ENCODE peak calls at places on chromosomes 13 and 19, in eight cellular contexts. M is colonic mucosa; B is left ventricle myocardium inferior; U is endodermal cell; V is naive thymus-derived CD4-positive, alpha-beta T cell; R is pancreas; D is cardiac muscle cell; X is tibial artery. L is an unnamed sample.

GRCh38 chr13:35157143-35157755 is 215.2 kb downstream of the NBEA start:
- DNase-seq in U (peak; percentile 57), R (no peak), X (no peak), V (peak; percentile 20), B (no peak), M (peak; percentile 47), D (peak; percentile 49), L (no peak)

GRCh38 chr13:35917942-35918645 is 213.1 kb downstream of the DCLK1 start:
- DNase-seq in V (no peak), U (no peak), B (no peak), R (no peak), D (no peak), X (no peak), M (no peak), L (no peak)

GRCh38 chr13:42041684-42042035 is 6.8 kb upstream of the DGKH start:
- DNase-seq in X (peak; percentile 70), V (no peak), B (peak; percentile 50), D (peak; percentile 73), R (peak; percentile 67), M (peak; percentile 71), U (peak; percentile 86), L (peak; percentile 37)

GRCh38 chr19:16293133-16294085 is 31.2 kb upstream of the KLF2 start:
- DNase-seq in U (no peak), R (no peak), V (no peak), D (no peak), X (peak; percentile 87), M (peak; percentile 68), B (peak; percentile 67), L (peak; percentile 88)

GRCh38 chr19:15108845-15109767 is 1.9 kb downstream of the SYDE1 start:
- DNase-seq in B (no peak), V (no peak), X (no peak), M (no peak), U (no peak), R (no peak), D (no peak), L (no peak)

GRCh38 chr13:100620792-100621191 is 32.2 kb upstream of the GGACT start:
- DNase-seq in U (no peak), X (no peak), D (no peak), M (no peak), R (no peak), V (no peak), B (no peak), L (no peak)

GRCh38 chr19:58387338-58388174 is 487 bp downstream of the RPS5 start:
- DNase-seq in U (peak; percentile 58), V (no peak), B (no peak), X (no peak), R (no peak), D (no peak), M (no peak), L (no peak)

GRCh38 chr19:2636897-2637683 is 65.4 kb downstream of the GNG7 start:
- DNase-seq in D (peak; percentile 62), U (peak; percentile 92), V (peak; percentile 74), X (no peak), M (peak; percentile 59), B (peak; percentile 69), R (peak; percentile 87), L (peak; percentile 37)

GRCh38 chr13:42355118-42355840 is 83.3 kb downstream of the AKAP11 start:
- DNase-seq in R (no peak), B (no peak), D (peak; percentile 39), V (peak; percentile 85), X (no peak), U (no peak), M (no peak), L (no peak)

GRCh38 chr13:107421028-107421427 is 794.3 kb downstream of the LIG4 start:
- DNase-seq in M (no peak), U (no peak), B (no peak), D (no peak), V (no peak), X (no peak), R (no peak), L (no peak)

GRCh38 chr19:50008532-50008931 is 16.6 kb downstream of the VRK3 start:
- DNase-seq in D (peak; percentile 14), R (no peak), M (no peak), U (peak; percentile 90), V (no peak), X (no peak), B (peak; percentile 24), L (no peak)

GRCh38 chr13:43665388-43665787 is 121.4 kb downstream of the ENOX1 start:
- DNase-seq in V (no peak), X (no peak), M (no peak), B (no peak), R (no peak), D (no peak), U (no peak), L (no peak)
- H3K4me1 ChIP-seq in V (no peaks in the 10 kb centered on the region), X (peaks cover 20% of the 10 kb centered on the region), M (peaks cover 11% of the 10 kb centered on the region), B (peaks cover 29% of the 10 kb centered on the region), R (no peaks in the 10 kb centered on the region), D (no peaks in the 10 kb centered on the region), U (peaks cover 6% of the 10 kb centered on the region), L (peaks cover 9% of the 10 kb centered on the region)

GRCh38 chr19:1170938-1171754 is 2.9 kb downstream of the SBNO2 start:
- DNase-seq in U (no peak), M (no peak), D (no peak), R (peak; percentile 68), X (no peak), V (no peak), B (no peak), L (no peak)

GRCh38 chr19:1171755-1172352 is 2.2 kb downstream of the SBNO2 start:
- DNase-seq in U (no peak), X (no peak), D (no peak), B (no peak), V (no peak), M (no peak), R (peak; percentile 66), L (no peak)

GRCh38 chr19:1168877-1169791 is 4.9 kb downstream of the SBNO2 start:
- DNase-seq in R (peak; percentile 66), V (no peak), D (no peak), X (no peak), U (no peak), M (no peak), B (no peak), L (no peak)

GRCh38 chr19:1168562-1168873 is 5.5 kb downstream of the SBNO2 start:
- DNase-seq in B (no peak), R (no peak), U (no peak), X (no peak), M (no peak), V (no peak), D (no peak), L (no peak)

DNA sequence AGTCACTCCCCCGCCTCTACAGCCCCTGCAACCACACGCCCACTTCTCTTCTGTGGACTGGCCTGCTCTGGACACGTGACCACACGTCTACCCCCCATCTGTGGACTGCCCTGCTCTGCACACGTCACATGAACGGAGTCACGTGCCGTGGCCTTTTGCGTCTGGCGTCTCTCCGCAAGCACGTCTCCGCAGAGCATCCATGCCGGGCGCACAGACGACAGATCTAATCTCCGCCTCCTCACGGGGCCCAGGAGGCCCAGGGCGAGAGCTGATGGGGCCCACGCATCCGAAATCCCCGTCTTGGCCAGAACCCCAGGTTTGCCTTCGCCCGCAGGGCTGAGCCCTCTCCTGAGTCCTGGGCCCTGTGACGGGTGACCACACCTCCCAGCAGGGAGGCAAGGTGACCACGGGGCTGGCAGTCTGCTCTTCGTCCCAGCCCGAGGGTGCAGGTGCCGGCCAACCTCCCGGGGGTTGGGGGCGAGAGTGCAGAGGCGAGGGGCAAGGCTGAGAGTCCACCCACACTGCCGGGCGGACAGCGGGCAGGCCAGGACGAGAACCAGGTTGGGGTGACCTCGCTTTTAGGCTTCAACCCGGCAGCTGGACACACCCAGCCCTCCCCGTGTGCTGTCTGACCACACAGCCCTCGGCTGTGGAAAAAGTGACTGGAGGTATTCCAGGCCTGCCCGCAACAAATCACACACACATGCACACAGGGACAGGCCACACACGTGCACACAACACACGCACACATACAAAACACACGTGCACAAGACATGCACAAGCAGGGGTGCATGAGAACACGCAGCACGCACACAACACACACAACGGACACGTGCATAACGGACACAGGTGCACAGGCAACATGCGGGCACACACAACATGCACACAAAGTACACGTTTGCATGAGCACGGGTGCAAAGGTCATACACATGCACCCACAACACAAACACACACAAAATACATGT is 3.9 kb downstream of the SBNO2 start:
- DNase-seq in X (no peak), B (no peak), R (peak; percentile 66), M (no peak), U (no peak), D (no peak), V (no peak), L (no peak)
- H3K4me3 ChIP-seq in X (no peak overlapping the region), B (no peak overlapping the region), R (no peak overlapping the region), M (no peak overlapping the region), U (peak overlapping the region; percentile 90), D (no peak overlapping the region), V (no peak overlapping the region), L (no peak overlapping the region)

GRCh38 chr13:40966298-40966697 is 52.8 kb downstream of the ELF1 start:
- DNase-seq in B (no peak), M (no peak), U (no peak), D (no peak), X (no peak), V (no peak), R (no peak), L (no peak)
- H3K4me1 ChIP-seq in B (peaks cover 94% of the 10 kb centered on the region), M (peaks cover 8% of the 10 kb centered on the region), U (no peaks in the 10 kb centered on the region), D (no peaks in the 10 kb centered on the region), X (peaks cover 84% of the 10 kb centered on the region), V (peaks cover 77% of the 10 kb centered on the region), R (peaks cover 19% of the 10 kb centered on the region), L (peaks cover 14% of the 10 kb centered on the region)

GRCh38 chr19:47419789-47420188 is 462 bp upstream of the MEIS3 start:
- DNase-seq in X (no peak), B (no peak), V (no peak), U (peak; percentile 66), M (no peak), D (no peak), R (no peak), L (no peak)

GRCh38 chr19:47417107-47417745 is 2.1 kb downstream of the MEIS3 start:
- DNase-seq in V (no peak), M (no peak), X (no peak), R (no peak), B (no peak), U (no peak), D (no peak), L (no peak)

GRCh38 chr19:47417746-47418594 is 1.4 kb downstream of the MEIS3 start:
- DNase-seq in X (no peak), B (no peak), V (no peak), R (no peak), D (no peak), M (no peak), U (peak; percentile 64), L (no peak)

GRCh38 chr19:47418595-47419036 is 711 bp downstream of the MEIS3 start:
- DNase-seq in D (no peak), R (no peak), X (no peak), B (no peak), V (no peak), U (peak; percentile 71), M (no peak), L (no peak)

DNA sequence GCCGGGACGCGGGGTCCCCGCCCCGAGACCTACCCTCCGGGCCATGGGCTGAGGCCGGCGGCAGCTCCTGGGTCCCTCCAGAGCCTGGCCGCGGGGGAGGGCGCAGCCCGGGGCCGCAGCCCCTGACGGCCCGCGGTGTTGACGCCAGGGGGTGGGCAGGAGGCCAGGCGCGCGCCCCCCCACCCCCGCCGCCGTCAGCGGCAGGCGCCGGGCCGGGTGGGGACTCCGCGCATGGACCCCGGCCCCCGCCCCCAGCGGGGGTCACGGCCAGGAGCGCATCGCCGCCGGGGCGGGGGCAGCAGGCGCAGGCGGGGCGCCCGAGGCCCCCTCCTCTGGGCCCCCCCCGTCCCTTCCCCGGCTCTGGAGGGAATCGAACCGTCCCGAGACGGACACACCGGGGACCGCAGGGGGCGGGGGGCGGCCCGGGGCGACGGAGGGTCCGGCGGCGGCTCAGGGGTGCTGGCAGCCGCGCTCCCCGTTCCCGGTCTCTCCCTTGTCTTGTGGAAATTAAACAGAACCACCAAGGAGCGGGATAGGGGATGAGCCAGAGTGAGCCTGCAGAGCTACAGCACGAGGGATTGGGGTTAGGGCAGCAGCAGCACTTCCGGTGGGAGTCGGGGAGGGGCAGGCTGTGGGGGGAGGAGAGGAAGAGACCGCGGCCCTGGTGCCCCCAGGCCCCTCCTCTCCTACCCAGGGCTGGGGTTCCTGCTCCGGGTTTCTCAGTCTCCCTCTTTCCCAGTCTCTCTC is at the start of gene MEIS3:
- DNase-seq in D (peak; percentile 53), R (no peak), X (no peak), M (no peak), V (no peak), U (peak; percentile 81), B (no peak), L (no peak)
- H3K4me3 ChIP-seq in D (peak within 1 kb of the TSS; percentile 67), R (no peak within 1 kb of the TSS), X (peak within 1 kb of the TSS; percentile 40), M (no peak within 1 kb of the TSS), V (no peak within 1 kb of the TSS), U (peak within 1 kb of the TSS; percentile 87), B (peak within 1 kb of the TSS; percentile 63), L (peak within 1 kb of the TSS; percentile 48)